ENCODE peak calls at places on chromosomes 13 and 19, in nine cellular contexts. One of them, this sample, is unnamed.

GRCh38 chr19:40139533-40140287 is 49.0 kb upstream of the ZNF780A start:
- DNase-seq in activated B cell treated with CpG ODN at 0.5 μM for 24 hours: no peak
- DNase-seq in HCT116: peak
- DNase-seq in tibial nerve: no peak
- DNase-seq in kidney epithelial cell: no peak
- DNase-seq in fibroblast of villous mesenchyme: peak
- DNase-seq in H9: no peak
- DNase-seq in mesothelial cell of epicardium: no peak
- DNase-seq in cardiac fibroblast: peak
- DNase-seq in this sample: peak

GRCh38 chr13:60169239-60170031 is 5.7 kb upstream of the DIAPH3 start:
- DNase-seq in HCT116: no peak
- DNase-seq in H9: no peak
- DNase-seq in tibial nerve: no peak
- DNase-seq in cardiac fibroblast: no peak
- DNase-seq in kidney epithelial cell: no peak
- DNase-seq in activated B cell treated with CpG ODN at 0.5 μM for 24 hours: no peak
- DNase-seq in fibroblast of villous mesenchyme: no peak
- DNase-seq in mesothelial cell of epicardium: no peak
- DNase-seq in this sample: no peak

GRCh38 chr19:45115809-45116615 is 23.0 kb downstream of the PPP1R37 start:
- DNase-seq in H9: no peak
- DNase-seq in fibroblast of villous mesenchyme: no peak
- DNase-seq in kidney epithelial cell: no peak
- DNase-seq in tibial nerve: no peak
- DNase-seq in cardiac fibroblast: no peak
- DNase-seq in mesothelial cell of epicardium: no peak
- DNase-seq in activated B cell treated with CpG ODN at 0.5 μM for 24 hours: no peak
- DNase-seq in HCT116: no peak
- DNase-seq in this sample: no peak

GRCh38 chr13:65724261-65724660 is 1505.9 kb downstream of the PCDH9 start:
- DNase-seq in kidney epithelial cell: no peak
- DNase-seq in H9: no peak
- DNase-seq in activated B cell treated with CpG ODN at 0.5 μM for 24 hours: no peak
- DNase-seq in mesothelial cell of epicardium: no peak
- DNase-seq in fibroblast of villous mesenchyme: no peak
- DNase-seq in HCT116: no peak
- DNase-seq in cardiac fibroblast: peak
- DNase-seq in tibial nerve: no peak
- DNase-seq in this sample: no peak

GRCh38 chr19:18470153-18470552 is 32.2 kb upstream of the ISYNA1 start:
- DNase-seq in tibial nerve: no peak
- DNase-seq in HCT116: no peak
- DNase-seq in mesothelial cell of epicardium: no peak
- DNase-seq in H9: peak
- DNase-seq in fibroblast of villous mesenchyme: peak
- DNase-seq in activated B cell treated with CpG ODN at 0.5 μM for 24 hours: no peak
- DNase-seq in kidney epithelial cell: no peak
- DNase-seq in cardiac fibroblast: peak
- DNase-seq in this sample: no peak

GRCh38 chr13:22061806-22062391 is 391.0 kb downstream of the FGF9 start:
- DNase-seq in tibial nerve: no peak
- DNase-seq in HCT116: no peak
- DNase-seq in kidney epithelial cell: no peak
- DNase-seq in cardiac fibroblast: no peak
- DNase-seq in fibroblast of villous mesenchyme: no peak
- DNase-seq in H9: no peak
- DNase-seq in activated B cell treated with CpG ODN at 0.5 μM for 24 hours: no peak
- DNase-seq in mesothelial cell of epicardium: no peak
- DNase-seq in this sample: no peak

GRCh38 chr13:84431646-84432045 is 549.4 kb upstream of the SLITRK1 start:
- DNase-seq in H9: no peak
- DNase-seq in fibroblast of villous mesenchyme: no peak
- DNase-seq in activated B cell treated with CpG ODN at 0.5 μM for 24 hours: no peak
- DNase-seq in HCT116: no peak
- DNase-seq in mesothelial cell of epicardium: no peak
- DNase-seq in tibial nerve: no peak
- DNase-seq in cardiac fibroblast: peak
- DNase-seq in kidney epithelial cell: no peak
- DNase-seq in this sample: peak

GRCh38 chr13:97026759-97027555 is 32.7 kb upstream of the OXGR1 start:
- DNase-seq in fibroblast of villous mesenchyme: no peak
- DNase-seq in cardiac fibroblast: peak
- DNase-seq in tibial nerve: no peak
- DNase-seq in HCT116: no peak
- DNase-seq in kidney epithelial cell: no peak
- DNase-seq in mesothelial cell of epicardium: no peak
- DNase-seq in activated B cell treated with CpG ODN at 0.5 μM for 24 hours: no peak
- DNase-seq in H9: no peak
- DNase-seq in this sample: no peak

GRCh38 chr19:48818234-48818823 is 7.5 kb upstream of the BCAT2 start:
- DNase-seq in fibroblast of villous mesenchyme: no peak
- DNase-seq in mesothelial cell of epicardium: no peak
- DNase-seq in HCT116: no peak
- DNase-seq in cardiac fibroblast: no peak
- DNase-seq in activated B cell treated with CpG ODN at 0.5 μM for 24 hours: no peak
- DNase-seq in H9: no peak
- DNase-seq in tibial nerve: no peak
- DNase-seq in kidney epithelial cell: no peak
- DNase-seq in this sample: no peak

GRCh38 chr19:45368737-45369340 is 1.5 kb downstream of the ERCC2 start:
- DNase-seq in tibial nerve: no peak
- DNase-seq in HCT116: no peak
- DNase-seq in mesothelial cell of epicardium: no peak
- DNase-seq in cardiac fibroblast: no peak
- DNase-seq in activated B cell treated with CpG ODN at 0.5 μM for 24 hours: no peak
- DNase-seq in fibroblast of villous mesenchyme: no peak
- DNase-seq in H9: peak
- DNase-seq in kidney epithelial cell: no peak
- DNase-seq in this sample: no peak

GRCh38 chr19:41541990-41542584 is 33.9 kb upstream of the CEACAM21 start:
- DNase-seq in cardiac fibroblast: peak
- DNase-seq in tibial nerve: peak
- DNase-seq in fibroblast of villous mesenchyme: peak
- DNase-seq in H9: peak
- DNase-seq in kidney epithelial cell: no peak
- DNase-seq in mesothelial cell of epicardium: no peak
- DNase-seq in activated B cell treated with CpG ODN at 0.5 μM for 24 hours: peak
- DNase-seq in HCT116: peak
- DNase-seq in this sample: peak

GRCh38 chr19:44747739-44748425 is 626 bp upstream of the BCL3 start:
- DNase-seq in cardiac fibroblast: peak
- DNase-seq in HCT116: no peak
- DNase-seq in kidney epithelial cell: no peak
- DNase-seq in activated B cell treated with CpG ODN at 0.5 μM for 24 hours: peak
- DNase-seq in fibroblast of villous mesenchyme: peak
- DNase-seq in mesothelial cell of epicardium: peak
- DNase-seq in H9: peak
- DNase-seq in tibial nerve: no peak
- DNase-seq in this sample: peak

GRCh38 chr13:94987869-94988268 is 275.5 kb upstream of the SOX21 start:
- DNase-seq in tibial nerve: no peak
- DNase-seq in activated B cell treated with CpG ODN at 0.5 μM for 24 hours: no peak
- DNase-seq in kidney epithelial cell: no peak
- DNase-seq in cardiac fibroblast: no peak
- DNase-seq in HCT116: no peak
- DNase-seq in fibroblast of villous mesenchyme: peak
- DNase-seq in H9: no peak
- DNase-seq in mesothelial cell of epicardium: no peak
- DNase-seq in this sample: peak

DNA sequence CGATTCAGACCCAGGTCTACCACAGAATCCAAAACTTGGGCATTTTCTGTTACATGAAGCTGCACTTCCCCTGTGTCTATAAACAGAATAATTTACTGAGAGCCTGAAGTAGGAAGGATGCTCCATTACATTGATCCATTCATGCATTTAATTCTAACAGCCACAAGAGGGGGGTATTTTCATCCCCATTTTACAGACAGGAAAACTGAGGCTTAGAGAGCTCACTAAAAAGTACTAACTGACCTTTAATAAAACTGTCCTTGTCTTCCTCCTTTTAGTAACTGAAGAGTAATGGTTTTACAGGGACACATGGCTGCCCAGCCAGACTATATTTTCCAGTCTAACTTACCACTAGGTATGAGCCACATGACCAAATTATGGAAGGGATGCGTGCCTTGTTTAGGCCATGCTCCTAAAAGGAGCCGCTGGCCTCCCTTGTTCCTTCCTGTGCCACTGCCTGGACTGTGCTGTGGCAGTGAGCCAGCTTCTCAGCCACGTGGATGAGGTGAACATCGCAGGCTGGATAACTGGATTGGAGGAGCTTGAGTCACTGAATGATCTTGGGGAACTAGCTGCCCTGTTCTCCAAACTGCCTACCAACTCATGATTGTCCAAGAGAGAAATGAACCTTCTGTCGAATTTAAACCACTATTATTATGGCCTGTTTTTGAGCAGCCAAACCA is 108.3 kb downstream of the DOCK9 start:
- DNase-seq in mesothelial cell of epicardium: no peak
- DNase-seq in cardiac fibroblast: peak
- DNase-seq in fibroblast of villous mesenchyme: no peak
- DNase-seq in kidney epithelial cell: no peak
- DNase-seq in HCT116: no peak
- DNase-seq in activated B cell treated with CpG ODN at 0.5 μM for 24 hours: no peak
- DNase-seq in H9: no peak
- DNase-seq in tibial nerve: no peak
- DNase-seq in this sample: no peak
- TF ChIP-seq CTCF in mesothelial cell of epicardium: no peak
- TF ChIP-seq CTCF in cardiac fibroblast: peak
- TF ChIP-seq CTCF in fibroblast of villous mesenchyme: peak
- TF ChIP-seq CTCF in kidney epithelial cell: no peak
- TF ChIP-seq CTCF in HCT116: peak
- TF ChIP-seq CTCF in activated B cell treated with CpG ODN at 0.5 μM for 24 hours: no peak
- TF ChIP-seq CTCF in H9: peak
- TF ChIP-seq CTCF in tibial nerve: no peak
- TF ChIP-seq CTCF in this sample: peak

GRCh38 chr19:29623726-29624488 is 17.8 kb downstream of the POP4 start:
- DNase-seq in activated B cell treated with CpG ODN at 0.5 μM for 24 hours: no peak
- DNase-seq in HCT116: no peak
- DNase-seq in kidney epithelial cell: no peak
- DNase-seq in cardiac fibroblast: no peak
- DNase-seq in H9: no peak
- DNase-seq in fibroblast of villous mesenchyme: no peak
- DNase-seq in tibial nerve: no peak
- DNase-seq in mesothelial cell of epicardium: no peak
- DNase-seq in this sample: no peak
- TF ChIP-seq CTCF in activated B cell treated with CpG ODN at 0.5 μM for 24 hours: no peak
- TF ChIP-seq CTCF in HCT116: no peak
- TF ChIP-seq CTCF in kidney epithelial cell: no peak
- TF ChIP-seq CTCF in cardiac fibroblast: no peak
- TF ChIP-seq CTCF in H9: no peak
- TF ChIP-seq CTCF in fibroblast of villous mesenchyme: no peak
- TF ChIP-seq CTCF in tibial nerve: no peak
- TF ChIP-seq CTCF in mesothelial cell of epicardium: no peak
- TF ChIP-seq CTCF in this sample: no peak

DNA sequence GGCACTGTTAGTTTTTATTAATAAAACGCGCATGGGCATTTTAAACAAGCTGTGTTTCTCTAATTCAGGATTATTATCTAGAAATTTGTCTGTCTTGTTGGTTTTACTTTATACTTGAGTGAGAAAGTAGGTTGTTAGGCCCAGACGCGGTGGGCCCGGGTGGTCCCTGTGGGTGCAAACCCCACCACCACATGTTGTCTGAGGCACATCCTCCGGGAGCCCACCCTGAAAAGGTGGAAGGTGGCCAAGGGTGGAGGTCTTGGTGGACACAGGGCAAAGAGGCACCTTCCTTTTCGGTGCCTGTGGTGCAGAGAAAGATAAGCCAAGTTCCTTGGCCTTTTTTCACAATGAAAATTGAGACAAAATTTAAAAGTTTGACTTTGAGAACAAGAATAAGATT is 16.6 kb downstream of the ATP4B start:
- DNase-seq in fibroblast of villous mesenchyme: no peak
- DNase-seq in kidney epithelial cell: no peak
- DNase-seq in activated B cell treated with CpG ODN at 0.5 μM for 24 hours: no peak
- DNase-seq in cardiac fibroblast: no peak
- DNase-seq in HCT116: no peak
- DNase-seq in mesothelial cell of epicardium: no peak
- DNase-seq in H9: no peak
- DNase-seq in tibial nerve: peak
- DNase-seq in this sample: no peak
- TF ChIP-seq CTCF in fibroblast of villous mesenchyme: no peak
- TF ChIP-seq CTCF in kidney epithelial cell: no peak
- TF ChIP-seq CTCF in activated B cell treated with CpG ODN at 0.5 μM for 24 hours: no peak
- TF ChIP-seq CTCF in cardiac fibroblast: no peak
- TF ChIP-seq CTCF in HCT116: no peak
- TF ChIP-seq CTCF in mesothelial cell of epicardium: no peak
- TF ChIP-seq CTCF in H9: no peak
- TF ChIP-seq CTCF in tibial nerve: no peak
- TF ChIP-seq CTCF in this sample: no peak

GRCh38 chr19:15635016-15635805 is 5.5 kb upstream of the CYP4F3 start:
- DNase-seq in tibial nerve: no peak
- DNase-seq in kidney epithelial cell: no peak
- DNase-seq in cardiac fibroblast: no peak
- DNase-seq in H9: no peak
- DNase-seq in activated B cell treated with CpG ODN at 0.5 μM for 24 hours: no peak
- DNase-seq in HCT116: no peak
- DNase-seq in fibroblast of villous mesenchyme: no peak
- DNase-seq in mesothelial cell of epicardium: no peak
- DNase-seq in this sample: no peak

GRCh38 chr19:15633122-15633521 is 7.6 kb upstream of the CYP4F3 start:
- DNase-seq in mesothelial cell of epicardium: no peak
- DNase-seq in fibroblast of villous mesenchyme: no peak
- DNase-seq in activated B cell treated with CpG ODN at 0.5 μM for 24 hours: no peak
- DNase-seq in cardiac fibroblast: no peak
- DNase-seq in HCT116: no peak
- DNase-seq in tibial nerve: no peak
- DNase-seq in H9: no peak
- DNase-seq in kidney epithelial cell: no peak
- DNase-seq in this sample: no peak

GRCh38 chr19:15629003-15629880 is 11.5 kb upstream of the CYP4F3 start:
- DNase-seq in HCT116: peak
- DNase-seq in activated B cell treated with CpG ODN at 0.5 μM for 24 hours: peak
- DNase-seq in kidney epithelial cell: no peak
- DNase-seq in tibial nerve: peak
- DNase-seq in mesothelial cell of epicardium: no peak
- DNase-seq in cardiac fibroblast: peak
- DNase-seq in fibroblast of villous mesenchyme: peak
- DNase-seq in H9: peak
- DNase-seq in this sample: peak

GRCh38 chr19:15634105-15634504 is 6.6 kb upstream of the CYP4F3 start:
- DNase-seq in fibroblast of villous mesenchyme: no peak
- DNase-seq in tibial nerve: no peak
- DNase-seq in HCT116: no peak
- DNase-seq in mesothelial cell of epicardium: no peak
- DNase-seq in kidney epithelial cell: no peak
- DNase-seq in activated B cell treated with CpG ODN at 0.5 μM for 24 hours: no peak
- DNase-seq in H9: no peak
- DNase-seq in cardiac fibroblast: no peak
- DNase-seq in this sample: no peak

DNA sequence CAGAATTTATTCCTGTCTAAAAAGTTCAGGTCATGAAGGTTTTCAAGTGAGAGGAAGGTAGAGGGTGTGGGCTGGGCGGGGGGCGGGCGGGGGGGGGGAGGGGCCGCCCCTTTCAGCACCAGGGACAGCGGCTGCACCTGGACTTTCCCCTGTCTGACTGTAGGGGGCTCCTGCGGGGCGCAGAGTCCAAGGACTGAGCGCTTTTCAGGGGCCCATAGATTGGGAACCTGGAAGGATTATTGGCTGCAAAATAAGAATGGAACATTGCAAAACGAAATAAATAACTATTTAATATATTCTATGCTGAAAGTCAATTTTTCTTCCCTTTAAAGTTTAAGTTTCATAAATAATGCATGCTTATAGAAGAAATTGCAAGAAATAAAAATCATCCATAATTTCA is 8.9 kb upstream of the CYP4F3 start:
- DNase-seq in mesothelial cell of epicardium: no peak
- DNase-seq in H9: peak
- DNase-seq in activated B cell treated with CpG ODN at 0.5 μM for 24 hours: no peak
- DNase-seq in HCT116: no peak
- DNase-seq in kidney epithelial cell: no peak
- DNase-seq in cardiac fibroblast: peak
- DNase-seq in fibroblast of villous mesenchyme: no peak
- DNase-seq in tibial nerve: no peak
- DNase-seq in this sample: no peak
- TF ChIP-seq CTCF in mesothelial cell of epicardium: no peak
- TF ChIP-seq CTCF in H9: peak
- TF ChIP-seq CTCF in activated B cell treated with CpG ODN at 0.5 μM for 24 hours: no peak
- TF ChIP-seq CTCF in HCT116: peak
- TF ChIP-seq CTCF in kidney epithelial cell: peak
- TF ChIP-seq CTCF in cardiac fibroblast: peak
- TF ChIP-seq CTCF in fibroblast of villous mesenchyme: no peak
- TF ChIP-seq CTCF in tibial nerve: no peak
- TF ChIP-seq CTCF in this sample: peak

This sample was measured in HFFc6.